ENCODE peak calls at places on chromosomes 7 and 10, in four cellular contexts. One of them, this sample, is unnamed.
A peak's percentile ranks its signal among the peaks of the same experiment; 100 is the strongest.

GRCh38 chr10:3835770-3836169 is 50.8 kb upstream of the KLF6 start:
- DNase-seq in GM19239: no peak
- DNase-seq in stimulated activated CD4-positive, alpha-beta T cell treated with anti-CD3 and anti-CD28 coated beads, Interleukin-1b, Interleukin-23, amount 100 ng/mL, for 4 hours: no peak
- DNase-seq in occipital lobe: no peak
- DNase-seq in this sample: peak; percentile 41

GRCh38 chr7:130982160-130982638 is 248.2 kb upstream of the KLF14 start:
- DNase-seq in GM19239: no peak
- DNase-seq in stimulated activated CD4-positive, alpha-beta T cell treated with anti-CD3 and anti-CD28 coated beads, Interleukin-1b, Interleukin-23, amount 100 ng/mL, for 4 hours: no peak
- DNase-seq in occipital lobe: no peak
- DNase-seq in this sample: no peak

GRCh38 chr7:77753173-77753572 is 45.1 kb downstream of the TMEM60 start:
- DNase-seq in GM19239: no peak
- DNase-seq in stimulated activated CD4-positive, alpha-beta T cell treated with anti-CD3 and anti-CD28 coated beads, Interleukin-1b, Interleukin-23, amount 100 ng/mL, for 4 hours: no peak
- DNase-seq in occipital lobe: no peak
- DNase-seq in this sample: no peak

GRCh38 chr7:28350610-28351009 is 61.7 kb upstream of the CREB5 start:
- DNase-seq in GM19239: no peak
- DNase-seq in stimulated activated CD4-positive, alpha-beta T cell treated with anti-CD3 and anti-CD28 coated beads, Interleukin-1b, Interleukin-23, amount 100 ng/mL, for 4 hours: no peak
- DNase-seq in occipital lobe: no peak
- DNase-seq in this sample: no peak

GRCh38 chr10:133154996-133155778 is 4.8 kb upstream of the KNDC1 start:
- DNase-seq in GM19239: no peak
- DNase-seq in stimulated activated CD4-positive, alpha-beta T cell treated with anti-CD3 and anti-CD28 coated beads, Interleukin-1b, Interleukin-23, amount 100 ng/mL, for 4 hours: no peak
- DNase-seq in occipital lobe: no peak
- DNase-seq in this sample: no peak

GRCh38 chr10:119680668-119681070 is 29.5 kb downstream of the BAG3 start:
- DNase-seq in GM19239: no peak
- DNase-seq in stimulated activated CD4-positive, alpha-beta T cell treated with anti-CD3 and anti-CD28 coated beads, Interleukin-1b, Interleukin-23, amount 100 ng/mL, for 4 hours: peak; percentile 18
- DNase-seq in occipital lobe: no peak
- DNase-seq in this sample: no peak

GRCh38 chr10:123272171-123272570 is 118.0 kb downstream of the BUB3 start:
- DNase-seq in GM19239: no peak
- DNase-seq in stimulated activated CD4-positive, alpha-beta T cell treated with anti-CD3 and anti-CD28 coated beads, Interleukin-1b, Interleukin-23, amount 100 ng/mL, for 4 hours: no peak
- DNase-seq in occipital lobe: no peak
- DNase-seq in this sample: no peak

GRCh38 chr7:2993868-2994267 is 49.8 kb downstream of the CARD11 start:
- DNase-seq in GM19239: no peak
- DNase-seq in stimulated activated CD4-positive, alpha-beta T cell treated with anti-CD3 and anti-CD28 coated beads, Interleukin-1b, Interleukin-23, amount 100 ng/mL, for 4 hours: no peak
- DNase-seq in occipital lobe: no peak
- DNase-seq in this sample: no peak

GRCh38 chr10:63120554-63120953 is 12.6 kb upstream of the NRBF2 start:
- DNase-seq in GM19239: no peak
- DNase-seq in stimulated activated CD4-positive, alpha-beta T cell treated with anti-CD3 and anti-CD28 coated beads, Interleukin-1b, Interleukin-23, amount 100 ng/mL, for 4 hours: no peak
- DNase-seq in occipital lobe: no peak
- DNase-seq in this sample: no peak

GRCh38 chr7:93574646-93575554 is at the start of gene CALCR:
- DNase-seq in GM19239: no peak
- DNase-seq in stimulated activated CD4-positive, alpha-beta T cell treated with anti-CD3 and anti-CD28 coated beads, Interleukin-1b, Interleukin-23, amount 100 ng/mL, for 4 hours: no peak
- DNase-seq in occipital lobe: no peak
- DNase-seq in this sample: no peak

GRCh38 chr7:88226886-88227516 is 7.2 kb upstream of the SRI start:
- DNase-seq in GM19239: no peak
- DNase-seq in stimulated activated CD4-positive, alpha-beta T cell treated with anti-CD3 and anti-CD28 coated beads, Interleukin-1b, Interleukin-23, amount 100 ng/mL, for 4 hours: no peak
- DNase-seq in occipital lobe: no peak
- DNase-seq in this sample: no peak

GRCh38 chr10:105734479-105734878 is 1093.4 kb downstream of the SORCS3 start:
- DNase-seq in GM19239: no peak
- DNase-seq in stimulated activated CD4-positive, alpha-beta T cell treated with anti-CD3 and anti-CD28 coated beads, Interleukin-1b, Interleukin-23, amount 100 ng/mL, for 4 hours: no peak
- DNase-seq in occipital lobe: no peak
- DNase-seq in this sample: no peak

GRCh38 chr7:42932861-42933591 is 850 bp downstream of the MRPL32 start:
- DNase-seq in GM19239: no peak
- DNase-seq in stimulated activated CD4-positive, alpha-beta T cell treated with anti-CD3 and anti-CD28 coated beads, Interleukin-1b, Interleukin-23, amount 100 ng/mL, for 4 hours: no peak
- DNase-seq in occipital lobe: no peak
- DNase-seq in this sample: peak; percentile 37

GRCh38 chr7:42650701-42651100 is 261.2 kb downstream of the C7orf25 start:
- DNase-seq in GM19239: no peak
- DNase-seq in stimulated activated CD4-positive, alpha-beta T cell treated with anti-CD3 and anti-CD28 coated beads, Interleukin-1b, Interleukin-23, amount 100 ng/mL, for 4 hours: no peak
- DNase-seq in occipital lobe: no peak
- DNase-seq in this sample: no peak